ENCODE peak calls at places on chromosomes 1 and 21, in seven cellular contexts. One of them, this sample, is unnamed.
A peak's percentile ranks its signal among the peaks of the same experiment; 100 is the strongest.

GRCh38 chr1:239717097-239718051 is 331.0 kb downstream of the CHRM3 start:
- DNase-seq in upper lobe of left lung: no peak
- DNase-seq in epithelial cell of esophagus: no peak
- DNase-seq in fibroblast of lung: no peak
- DNase-seq in esophagus squamous epithelium: no peak
- DNase-seq in mammary epithelial cell: no peak
- DNase-seq in fibroblast of mammary gland: no peak
- DNase-seq in this sample: no peak

GRCh38 chr1:102970496-102971078 is 137.7 kb downstream of the COL11A1 start:
- DNase-seq in upper lobe of left lung: no peak
- DNase-seq in epithelial cell of esophagus: peak; percentile 76
- DNase-seq in fibroblast of lung: peak; percentile 78
- DNase-seq in esophagus squamous epithelium: no peak
- DNase-seq in mammary epithelial cell: peak; percentile 37
- DNase-seq in fibroblast of mammary gland: peak; percentile 79
- DNase-seq in this sample: peak; percentile 30

GRCh38 chr1:206556047-206556747 is 48.9 kb downstream of the RASSF5 start:
- DNase-seq in upper lobe of left lung: no peak
- DNase-seq in epithelial cell of esophagus: peak; percentile 19
- DNase-seq in fibroblast of lung: no peak
- DNase-seq in esophagus squamous epithelium: no peak
- DNase-seq in mammary epithelial cell: no peak
- DNase-seq in fibroblast of mammary gland: no peak
- DNase-seq in this sample: no peak

GRCh38 chr1:169015464-169015863 is 91.0 kb upstream of the ATP1B1 start:
- DNase-seq in upper lobe of left lung: no peak
- DNase-seq in epithelial cell of esophagus: no peak
- DNase-seq in fibroblast of lung: no peak
- DNase-seq in esophagus squamous epithelium: no peak
- DNase-seq in mammary epithelial cell: no peak
- DNase-seq in fibroblast of mammary gland: no peak
- DNase-seq in this sample: no peak

GRCh38 chr1:11062965-11063401 is 3.2 kb upstream of the SRM start:
- DNase-seq in upper lobe of left lung: no peak
- DNase-seq in epithelial cell of esophagus: peak; percentile 33
- DNase-seq in fibroblast of lung: no peak
- DNase-seq in esophagus squamous epithelium: no peak
- DNase-seq in mammary epithelial cell: peak; percentile 54
- DNase-seq in fibroblast of mammary gland: peak; percentile 72
- DNase-seq in this sample: no peak

GRCh38 chr1:41240806-41241747 is 1.0 kb downstream of the SCMH1 start:
- DNase-seq in upper lobe of left lung: peak; percentile 57
- DNase-seq in epithelial cell of esophagus: peak; percentile 27
- DNase-seq in fibroblast of lung: peak; percentile 47
- DNase-seq in esophagus squamous epithelium: no peak
- DNase-seq in mammary epithelial cell: peak; percentile 32
- DNase-seq in fibroblast of mammary gland: peak; percentile 30
- DNase-seq in this sample: no peak

GRCh38 chr21:45073301-45074047 is 906 bp upstream of the ADARB1 start:
- DNase-seq in upper lobe of left lung: no peak
- DNase-seq in epithelial cell of esophagus: peak; percentile 64
- DNase-seq in fibroblast of lung: peak; percentile 30
- DNase-seq in esophagus squamous epithelium: no peak
- DNase-seq in mammary epithelial cell: no peak
- DNase-seq in fibroblast of mammary gland: peak; percentile 19
- DNase-seq in this sample: no peak

GRCh38 chr1:172431721-172432192 is 11.3 kb downstream of the C1orf105 start:
- DNase-seq in upper lobe of left lung: peak; percentile 77
- DNase-seq in epithelial cell of esophagus: peak; percentile 94
- DNase-seq in fibroblast of lung: no peak
- DNase-seq in esophagus squamous epithelium: no peak
- DNase-seq in mammary epithelial cell: peak; percentile 90
- DNase-seq in fibroblast of mammary gland: no peak
- DNase-seq in this sample: no peak

GRCh38 chr1:80217377-80217986 is 1211.0 kb upstream of the ADGRL4 start:
- DNase-seq in upper lobe of left lung: no peak
- DNase-seq in epithelial cell of esophagus: peak; percentile 87
- DNase-seq in fibroblast of lung: peak; percentile 92
- DNase-seq in esophagus squamous epithelium: no peak
- DNase-seq in mammary epithelial cell: peak; percentile 70
- DNase-seq in fibroblast of mammary gland: peak; percentile 83
- DNase-seq in this sample: peak; percentile 28

GRCh38 chr1:29739176-29739575 is 502.9 kb downstream of the PTPRU start:
- DNase-seq in upper lobe of left lung: no peak
- DNase-seq in epithelial cell of esophagus: no peak
- DNase-seq in fibroblast of lung: no peak
- DNase-seq in esophagus squamous epithelium: no peak
- DNase-seq in mammary epithelial cell: no peak
- DNase-seq in fibroblast of mammary gland: no peak
- DNase-seq in this sample: no peak

GRCh38 chr1:28139033-28139712 is 37.3 kb downstream of the PTAFR start:
- DNase-seq in upper lobe of left lung: peak; percentile 61
- DNase-seq in epithelial cell of esophagus: peak; percentile 82
- DNase-seq in fibroblast of lung: peak; percentile 60
- DNase-seq in esophagus squamous epithelium: no peak
- DNase-seq in mammary epithelial cell: peak; percentile 52
- DNase-seq in fibroblast of mammary gland: peak; percentile 95
- DNase-seq in this sample: no peak

GRCh38 chr1:28132110-28132897 is 43.9 kb upstream of the EYA3 start:
- DNase-seq in upper lobe of left lung: no peak
- DNase-seq in epithelial cell of esophagus: no peak
- DNase-seq in fibroblast of lung: no peak
- DNase-seq in esophagus squamous epithelium: no peak
- DNase-seq in mammary epithelial cell: no peak
- DNase-seq in fibroblast of mammary gland: no peak
- DNase-seq in this sample: no peak

GRCh38 chr1:28136636-28137613 is 39.6 kb downstream of the PTAFR start:
- DNase-seq in upper lobe of left lung: no peak
- DNase-seq in epithelial cell of esophagus: peak; percentile 57
- DNase-seq in fibroblast of lung: no peak
- DNase-seq in esophagus squamous epithelium: no peak
- DNase-seq in mammary epithelial cell: peak; percentile 74
- DNase-seq in fibroblast of mammary gland: peak; percentile 66
- DNase-seq in this sample: no peak

GRCh38 chr1:28134651-28135207 is 41.8 kb downstream of the PTAFR start:
- DNase-seq in upper lobe of left lung: no peak
- DNase-seq in epithelial cell of esophagus: no peak
- DNase-seq in fibroblast of lung: no peak
- DNase-seq in esophagus squamous epithelium: no peak
- DNase-seq in mammary epithelial cell: no peak
- DNase-seq in fibroblast of mammary gland: no peak
- DNase-seq in this sample: no peak

DNA sequence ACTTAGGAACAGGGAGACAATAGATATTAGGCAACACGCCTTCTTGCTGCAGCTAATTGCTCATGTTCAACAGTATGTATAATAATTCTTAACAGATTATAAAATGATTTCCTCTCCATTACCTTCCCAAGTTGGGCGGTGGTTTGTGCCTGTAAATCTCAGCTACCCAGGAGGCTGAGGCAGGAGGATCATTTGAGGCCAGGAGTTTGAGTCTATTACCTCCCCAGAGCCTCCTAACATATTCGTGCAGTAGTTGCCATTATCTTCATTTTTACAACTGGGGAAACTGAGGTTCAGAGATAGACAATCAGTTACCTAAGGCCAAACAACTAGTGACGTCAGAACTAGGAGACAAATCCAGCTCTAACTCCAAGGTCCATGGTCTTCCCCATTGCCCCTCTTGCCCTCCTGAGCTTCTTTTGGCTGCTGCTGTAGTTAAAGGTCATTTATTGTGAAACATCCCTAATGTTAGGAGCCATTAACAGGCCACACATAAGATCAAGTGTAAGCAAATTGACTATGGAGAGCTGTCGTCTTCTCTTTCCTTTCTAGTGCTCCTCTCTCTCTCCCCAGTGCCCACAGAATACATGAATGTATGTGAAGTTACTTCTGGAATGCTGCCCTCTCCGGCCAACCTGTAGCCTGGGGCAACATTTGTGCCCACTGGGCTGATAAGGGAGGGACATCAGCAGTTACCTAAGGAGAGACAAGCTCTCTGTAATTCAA is 40.4 kb downstream of the PTAFR start:
- DNase-seq in upper lobe of left lung: no peak
- DNase-seq in epithelial cell of esophagus: no peak
- DNase-seq in fibroblast of lung: no peak
- DNase-seq in esophagus squamous epithelium: no peak
- DNase-seq in mammary epithelial cell: no peak
- DNase-seq in fibroblast of mammary gland: no peak
- DNase-seq in this sample: no peak
- TF ChIP-seq CTCF in upper lobe of left lung: no peak
- TF ChIP-seq CTCF in epithelial cell of esophagus: no peak
- TF ChIP-seq CTCF in fibroblast of lung: no peak
- TF ChIP-seq CTCF in esophagus squamous epithelium: no peak
- TF ChIP-seq CTCF in mammary epithelial cell: no peak
- TF ChIP-seq CTCF in fibroblast of mammary gland: no peak
- TF ChIP-seq CTCF in this sample: no peak

GRCh38 chr1:184110253-184111204 is 59.0 kb downstream of the TSEN15 start:
- DNase-seq in upper lobe of left lung: no peak
- DNase-seq in epithelial cell of esophagus: no peak
- DNase-seq in fibroblast of lung: no peak
- DNase-seq in esophagus squamous epithelium: no peak
- DNase-seq in mammary epithelial cell: no peak
- DNase-seq in fibroblast of mammary gland: no peak
- DNase-seq in this sample: no peak
- TF ChIP-seq CTCF in upper lobe of left lung: no peak
- TF ChIP-seq CTCF in epithelial cell of esophagus: no peak
- TF ChIP-seq CTCF in fibroblast of lung: no peak
- TF ChIP-seq CTCF in esophagus squamous epithelium: no peak
- TF ChIP-seq CTCF in mammary epithelial cell: peak; percentile 15
- TF ChIP-seq CTCF in fibroblast of mammary gland: no peak
- TF ChIP-seq CTCF in this sample: no peak

GRCh38 chr1:39639333-39640130 is at the start of gene HEYL:
- DNase-seq in upper lobe of left lung: peak; percentile 83
- DNase-seq in epithelial cell of esophagus: peak; percentile 36
- DNase-seq in fibroblast of lung: peak; percentile 21
- DNase-seq in esophagus squamous epithelium: no peak
- DNase-seq in mammary epithelial cell: no peak
- DNase-seq in fibroblast of mammary gland: peak; percentile 48
- DNase-seq in this sample: no peak
- TF ChIP-seq CTCF in upper lobe of left lung: peak; percentile 77
- TF ChIP-seq CTCF in epithelial cell of esophagus: peak; percentile 19
- TF ChIP-seq CTCF in fibroblast of lung: peak; percentile 35
- TF ChIP-seq CTCF in esophagus squamous epithelium: no peak
- TF ChIP-seq CTCF in mammary epithelial cell: no peak
- TF ChIP-seq CTCF in fibroblast of mammary gland: peak; percentile 34
- TF ChIP-seq CTCF in this sample: no peak

GRCh38 chr1:46248122-46248920 is 758 bp downstream of the RAD54L start:
- DNase-seq in upper lobe of left lung: peak; percentile 28
- DNase-seq in epithelial cell of esophagus: peak; percentile 48
- DNase-seq in fibroblast of lung: no peak
- DNase-seq in esophagus squamous epithelium: no peak
- DNase-seq in mammary epithelial cell: peak; percentile 67
- DNase-seq in fibroblast of mammary gland: peak; percentile 29
- DNase-seq in this sample: no peak
- TF ChIP-seq CTCF in upper lobe of left lung: no peak
- TF ChIP-seq CTCF in epithelial cell of esophagus: no peak
- TF ChIP-seq CTCF in fibroblast of lung: no peak
- TF ChIP-seq CTCF in esophagus squamous epithelium: no peak
- TF ChIP-seq CTCF in mammary epithelial cell: no peak
- TF ChIP-seq CTCF in fibroblast of mammary gland: peak; percentile 20
- TF ChIP-seq CTCF in this sample: no peak

DNA sequence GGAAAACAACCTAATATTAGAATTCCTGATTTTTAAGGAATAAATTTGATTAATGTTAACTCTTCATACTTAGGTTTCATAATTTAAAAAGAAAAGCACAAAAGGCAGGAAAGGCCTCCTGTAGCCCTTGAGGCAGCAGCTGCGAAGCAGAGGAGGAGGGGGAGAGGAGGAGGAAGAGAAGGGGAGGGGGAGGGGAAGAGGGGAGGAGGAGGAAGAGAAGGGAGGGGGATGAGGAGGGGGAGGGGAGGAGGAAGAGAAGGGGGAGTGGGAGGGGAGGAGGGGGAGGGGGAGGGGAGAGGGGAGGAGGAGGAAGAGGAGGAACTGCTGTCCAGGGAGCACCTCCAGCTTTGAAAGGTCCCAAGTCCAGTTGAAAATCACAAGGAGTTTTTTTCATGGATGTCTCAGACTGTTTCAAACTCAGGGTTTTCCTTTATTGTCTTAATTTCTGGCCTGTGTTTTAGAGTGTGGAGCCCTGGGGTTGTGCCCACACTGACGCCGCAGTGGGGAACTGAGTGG is 35.1 kb upstream of the DIP2A start:
- DNase-seq in upper lobe of left lung: no peak
- DNase-seq in epithelial cell of esophagus: no peak
- DNase-seq in fibroblast of lung: no peak
- DNase-seq in esophagus squamous epithelium: no peak
- DNase-seq in mammary epithelial cell: no peak
- DNase-seq in fibroblast of mammary gland: no peak
- DNase-seq in this sample: no peak
- TF ChIP-seq CTCF in upper lobe of left lung: no peak
- TF ChIP-seq CTCF in epithelial cell of esophagus: no peak
- TF ChIP-seq CTCF in fibroblast of lung: no peak
- TF ChIP-seq CTCF in esophagus squamous epithelium: no peak
- TF ChIP-seq CTCF in mammary epithelial cell: no peak
- TF ChIP-seq CTCF in fibroblast of mammary gland: no peak
- TF ChIP-seq CTCF in this sample: no peak

GRCh38 chr1:210441028-210441427 is 112.3 kb downstream of the HHAT start:
- DNase-seq in upper lobe of left lung: no peak
- DNase-seq in epithelial cell of esophagus: no peak
- DNase-seq in fibroblast of lung: no peak
- DNase-seq in esophagus squamous epithelium: no peak
- DNase-seq in mammary epithelial cell: no peak
- DNase-seq in fibroblast of mammary gland: no peak
- DNase-seq in this sample: no peak
- TF ChIP-seq CTCF in upper lobe of left lung: no peak
- TF ChIP-seq CTCF in epithelial cell of esophagus: no peak
- TF ChIP-seq CTCF in fibroblast of lung: no peak
- TF ChIP-seq CTCF in esophagus squamous epithelium: no peak
- TF ChIP-seq CTCF in mammary epithelial cell: no peak
- TF ChIP-seq CTCF in fibroblast of mammary gland: no peak
- TF ChIP-seq CTCF in this sample: no peak

GRCh38 chr1:157073944-157074685 is 25.5 kb downstream of the ETV3L start:
- DNase-seq in upper lobe of left lung: peak; percentile 76
- DNase-seq in epithelial cell of esophagus: peak; percentile 82
- DNase-seq in fibroblast of lung: peak; percentile 75
- DNase-seq in esophagus squamous epithelium: no peak
- DNase-seq in mammary epithelial cell: peak; percentile 54
- DNase-seq in fibroblast of mammary gland: peak; percentile 74
- DNase-seq in this sample: peak; percentile 25
- TF ChIP-seq CTCF in upper lobe of left lung: peak; percentile 74
- TF ChIP-seq CTCF in epithelial cell of esophagus: peak; percentile 64
- TF ChIP-seq CTCF in fibroblast of lung: peak; percentile 67
- TF ChIP-seq CTCF in esophagus squamous epithelium: no peak
- TF ChIP-seq CTCF in mammary epithelial cell: peak; percentile 64
- TF ChIP-seq CTCF in fibroblast of mammary gland: peak; percentile 61
- TF ChIP-seq CTCF in this sample: peak; percentile 59

This sample was measured in AG09319.